ENCODE peak calls at places on chromosomes 7 and 10, in five cellular contexts. N is IMR-90, M is Panc1, I is heart right ventricle, S is fibroblast of lung. H is an unnamed sample.

GRCh38 chr7:146655928-146656797 is 539.6 kb downstream of the CNTNAP2 start:
- DNase-seq in S (peak; percentile 1), N (no peak), M (no peak), I (no peak), H (no peak)

GRCh38 chr7:28754027-28754426 is 204.1 kb downstream of the TRIL start:
- DNase-seq in M (no peak), N (peak; percentile 85), I (no peak), S (peak; percentile 78), H (no peak)

GRCh38 chr10:123891147-123892011 is at the start of gene CPXM2:
- DNase-seq in I (peak; percentile 26), S (no peak), N (no peak), M (no peak), H (no peak)

GRCh38 chr10:123287594-123288247 is 133.5 kb downstream of the BUB3 start:
- DNase-seq in M (peak; percentile 33), N (peak; percentile 2), I (no peak), S (peak; percentile 99), H (no peak)

GRCh38 chr10:119375574-119376265 is 166.8 kb downstream of the RGS10 start:
- DNase-seq in N (peak; percentile 78), I (no peak), S (no peak), M (no peak), H (peak; percentile 29)

GRCh38 chr10:122307669-122308486 is 36.8 kb downstream of the BTBD16 start:
- DNase-seq in N (peak; percentile 91), S (peak; percentile 99), I (peak; percentile 81), M (peak; percentile 95), H (peak; percentile 78)

GRCh38 chr7:29127527-29127926 is 18.8 kb downstream of the CPVL start:
- DNase-seq in I (no peak), N (no peak), S (no peak), M (no peak), H (no peak)

GRCh38 chr7:23863209-23863798 is 153.3 kb downstream of the STK31 start:
- DNase-seq in M (peak; percentile 39), S (peak; percentile 33), I (no peak), N (peak; percentile 17), H (peak; percentile 22)

GRCh38 chr7:130695840-130696239 is 9.5 kb upstream of the TSGA13 start:
- DNase-seq in I (no peak), M (peak; percentile 15), S (peak; percentile 29), N (peak; percentile 45), H (no peak)

GRCh38 chr7:56007167-56007652 is 42.8 kb downstream of the NIPSNAP2 start:
- DNase-seq in I (no peak), M (no peak), S (no peak), N (no peak), H (no peak)

GRCh38 chr10:5314866-5315265 is 49.9 kb upstream of the UCN3 start:
- DNase-seq in S (no peak), N (no peak), M (no peak), I (no peak), H (no peak)

GRCh38 chr10:44023517-44023916 is 361.4 kb downstream of the CXCL12 start:
- DNase-seq in M (no peak), S (no peak), N (no peak), I (no peak), H (no peak)

GRCh38 chr7:55593515-55594318 is 21.4 kb upstream of the VOPP1 start:
- DNase-seq in M (peak; percentile 69), S (peak; percentile 31), N (peak; percentile 77), I (peak; percentile 27), H (peak; percentile 67)

GRCh38 chr10:75281980-75282379 is 46.2 kb upstream of the COMTD1 start:
- DNase-seq in N (no peak), M (no peak), I (no peak), S (no peak), H (no peak)

GRCh38 chr10:102352066-102352715 is 43.3 kb upstream of the NFKB2 start:
- DNase-seq in I (peak; percentile 53), M (peak; percentile 42), S (peak; percentile 32), N (peak; percentile 54), H (peak; percentile 74)

GRCh38 chr7:7484072-7484471 is 51.6 kb downstream of the COL28A1 start:
- DNase-seq in N (no peak), S (no peak), M (no peak), I (no peak), H (no peak)

GRCh38 chr7:127390817-127391590 is 1.5 kb downstream of the ZNF800 start:
- DNase-seq in I (no peak), N (no peak), M (no peak), S (no peak), H (no peak)

GRCh38 chr7:97130417-97131139 is 13.1 kb downstream of the SDHAF3 start:
- DNase-seq in N (no peak), S (no peak), M (no peak), I (no peak), H (no peak)

GRCh38 chr10:75014516-75015230 is 96.8 kb upstream of the SAMD8 start:
- DNase-seq in I (no peak), M (no peak), N (no peak), S (no peak), H (no peak)

GRCh38 chr7:73602721-73603651 is 21.3 kb downstream of the MLXIPL start:
- DNase-seq in I (no peak), N (no peak), M (no peak), S (no peak), H (no peak)

GRCh38 chr7:73885433-73885974 is 24.5 kb downstream of the TMEM270 start:
- DNase-seq in S (no peak), I (no peak), M (no peak), N (no peak), H (no peak)

GRCh38 chr7:4830176-4830575 is 31.7 kb downstream of the PAPOLB start:
- DNase-seq in M (peak; percentile 64), N (peak; percentile 57), S (peak; percentile 48), I (peak; percentile 64), H (peak; percentile 63)

DNA sequence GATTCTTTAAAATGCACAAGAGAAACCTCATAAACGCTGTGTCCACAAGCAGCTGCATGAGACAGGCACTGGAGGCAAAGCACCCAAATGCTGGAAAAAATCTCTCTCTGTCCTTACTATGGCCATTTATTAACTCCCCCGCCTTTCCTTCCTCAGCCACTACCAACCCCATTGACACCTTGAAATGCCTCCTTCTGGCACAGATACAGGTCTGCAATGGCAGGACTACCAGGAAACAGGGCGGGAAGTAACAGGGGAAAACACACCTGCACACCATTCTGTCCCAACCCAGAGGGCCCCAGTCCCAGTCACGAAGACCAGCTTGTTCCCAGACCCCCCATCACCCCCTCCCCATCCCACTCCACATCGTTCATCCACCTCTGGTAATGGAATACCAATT is 224.3 kb downstream of the PARD3 start:
- DNase-seq in M (no peak), S (no peak), N (no peak), I (no peak), H (no peak)
- H3K4me3 ChIP-seq in M (no peak overlapping the region), S (no peak overlapping the region), N (no peak overlapping the region), I (no peak overlapping the region), H (no peak overlapping the region)

GRCh38 chr10:3484306-3485187 is 300.5 kb downstream of the KLF6 start:
- DNase-seq in S (peak; percentile 33), M (no peak), N (peak; percentile 73), I (no peak), H (peak; percentile 80)

GRCh38 chr10:3481496-3481895 is 303.5 kb downstream of the KLF6 start:
- DNase-seq in M (no peak), S (no peak), N (no peak), I (no peak), H (no peak)

GRCh38 chr10:3480281-3480999 is 304.6 kb downstream of the KLF6 start:
- DNase-seq in I (no peak), S (no peak), N (no peak), M (no peak), H (peak; percentile 8)

GRCh38 chr10:3481000-3481335 is 304.0 kb downstream of the KLF6 start:
- DNase-seq in N (no peak), M (no peak), S (no peak), I (no peak), H (no peak)

DNA sequence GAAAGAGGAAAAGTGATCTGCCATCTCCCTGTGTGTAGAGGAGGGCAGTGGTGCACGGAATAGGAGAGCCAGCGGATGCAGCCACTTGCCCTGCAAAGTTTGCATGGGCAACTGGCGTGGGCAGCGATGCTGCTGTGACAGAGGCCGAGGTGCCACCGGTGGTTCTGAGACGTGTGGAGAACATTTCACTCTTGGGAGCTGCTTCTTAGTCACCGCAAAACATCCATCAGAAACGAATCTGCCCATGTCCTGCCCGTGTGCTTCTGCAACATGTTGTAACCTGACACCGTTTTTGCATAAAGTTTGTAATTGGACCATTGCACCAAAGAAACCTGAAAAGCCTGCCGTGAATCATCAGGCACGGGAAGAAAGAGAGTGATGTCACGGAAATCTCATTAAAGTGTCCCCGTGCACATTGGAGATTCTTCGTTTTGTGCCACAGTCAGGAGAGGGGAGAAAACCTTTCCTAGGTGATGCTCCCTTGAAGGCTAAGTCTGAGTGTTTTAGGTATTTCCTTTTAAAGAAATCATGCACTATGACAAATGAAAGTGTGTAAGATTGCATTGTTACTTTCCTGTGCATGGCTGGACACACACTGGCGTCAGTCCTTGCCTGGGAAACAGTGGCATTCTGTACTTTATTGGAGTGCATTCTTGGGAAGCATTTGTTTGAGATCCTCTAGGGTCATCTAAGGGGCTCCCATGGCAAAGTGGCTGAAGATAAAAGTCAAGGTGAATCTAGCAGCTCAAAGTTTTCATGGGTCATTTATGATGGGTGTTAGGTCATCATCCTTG is 302.6 kb downstream of the KLF6 start:
- DNase-seq in M (no peak), N (peak; percentile 95), S (peak; percentile 96), I (peak; percentile 39), H (peak; percentile 81)
- H3K27ac ChIP-seq in M (no peak overlapping the region), N (peak overlapping the region; percentile 20), S (peak overlapping the region; percentile 53), I (peak overlapping the region; percentile 20), H (peak overlapping the region; percentile 32)

DNA sequence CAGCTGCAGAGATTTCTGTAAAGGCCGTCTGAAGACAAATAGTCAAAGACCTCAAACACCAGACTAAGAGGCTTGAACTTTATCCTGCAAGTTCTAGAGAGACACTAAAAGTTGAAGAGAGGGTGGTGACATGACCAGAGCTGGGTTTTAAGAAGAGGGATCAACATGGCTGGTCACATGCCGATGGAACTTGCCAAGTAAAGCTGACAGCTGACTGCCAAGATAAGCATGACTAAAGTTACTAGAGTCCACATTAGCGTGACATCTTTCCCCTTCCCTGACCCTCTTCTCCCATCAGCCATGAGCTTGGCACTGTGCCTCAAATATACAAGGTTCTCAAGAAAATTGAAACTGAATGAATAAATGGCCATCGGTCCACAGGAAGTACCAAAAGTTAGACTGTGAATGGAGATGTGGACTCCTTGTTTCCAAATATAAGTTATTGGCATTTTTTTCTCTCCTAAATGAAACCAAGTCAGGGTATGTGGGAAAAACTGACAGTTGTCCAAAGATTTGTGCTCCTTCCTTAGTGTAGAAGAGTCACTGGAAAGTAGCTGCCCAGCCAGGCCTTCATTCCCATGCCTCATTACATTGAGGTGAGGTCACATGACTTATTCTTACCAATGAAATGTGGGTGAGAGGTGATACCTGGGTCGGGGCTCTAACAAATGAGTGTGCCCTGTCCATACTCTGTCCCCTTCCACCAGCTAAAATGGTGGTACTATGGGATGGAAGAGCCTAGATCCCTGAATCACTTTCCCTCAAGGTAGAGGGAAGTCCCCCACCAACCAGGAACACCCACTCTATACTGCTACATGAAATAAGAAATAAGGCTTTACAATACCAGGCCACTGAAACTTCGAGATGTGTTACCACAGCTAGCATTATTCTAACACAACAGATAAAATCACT is 24.4 kb downstream of the XPNPEP1 start:
- DNase-seq in I (peak; percentile 74), M (no peak), N (peak; percentile 55), S (no peak), H (no peak)
- H3K4me3 ChIP-seq in I (no peak overlapping the region), M (no peak overlapping the region), N (no peak overlapping the region), S (no peak overlapping the region), H (no peak overlapping the region)

DNA sequence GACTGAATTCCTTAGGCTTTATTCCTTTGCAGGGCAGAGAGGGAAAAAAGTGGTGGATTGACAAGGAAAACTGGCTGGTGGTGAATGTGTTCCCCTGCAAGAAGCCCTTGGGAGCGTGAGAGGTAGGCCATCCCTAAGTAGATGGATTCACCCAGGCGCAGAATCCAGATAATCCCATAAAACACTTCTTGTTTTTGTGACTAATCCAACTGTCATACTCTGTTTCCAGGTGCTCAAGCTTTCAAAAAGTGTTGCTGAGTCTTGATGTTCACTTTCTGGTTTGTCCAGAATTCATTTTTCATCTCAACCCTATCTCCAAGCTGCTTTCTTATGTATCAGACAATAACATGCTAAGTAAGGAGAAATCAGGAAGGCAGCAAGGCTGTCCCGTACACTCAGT is 250.8 kb upstream of the HABP2 start:
- DNase-seq in N (no peak), I (no peak), S (no peak), M (no peak), H (no peak)
- H3K27ac ChIP-seq in N (no peak overlapping the region), I (no peak overlapping the region), S (no peak overlapping the region), M (no peak overlapping the region), H (no peak overlapping the region)

H was measured in SJSA1.